ENCODE peak calls at places on chromosomes 2 and 18, in nine cellular contexts. R is astrocyte of the spinal cord, M is PC-9, Q is astrocyte of the cerebellum, Y is IMR-90, P is Calu3, D is psoas muscle, A is ovary, B is PC-3. I is an unnamed sample.

GRCh38 chr18:76168206-76168605 is 326.8 kb downstream of the ZNF516 start:
- DNase-seq in R (no peak), M (no peak), Q (no peak), Y (no peak), P (no peak), D (no peak), A (no peak), B (no peak), I (no peak)

GRCh38 chr2:11155326-11156059 is at the start of gene SLC66A3:
- DNase-seq in R (peak; percentile 90), M (peak; percentile 79), Q (peak; percentile 64), Y (peak; percentile 87), P (no peak), D (no peak), A (no peak), B (peak; percentile 86), I (no peak)

GRCh38 chr2:46276652-46277051 is 20.6 kb upstream of the EPAS1 start:
- DNase-seq in R (no peak), M (no peak), Q (no peak), Y (peak; percentile 20), P (no peak), D (no peak), A (no peak), B (no peak), I (no peak)

GRCh38 chr2:99900589-99900988 is 241.8 kb downstream of the AFF3 start:
- DNase-seq in R (no peak), M (no peak), Q (no peak), Y (no peak), P (no peak), D (no peak), A (no peak), B (no peak), I (no peak)

GRCh38 chr2:24508878-24509277 is 17.8 kb downstream of the NCOA1 start:
- DNase-seq in R (no peak), M (no peak), Q (no peak), Y (no peak), P (no peak), D (no peak), A (no peak), B (no peak), I (no peak)

GRCh38 chr2:178796079-178796677 is 11.0 kb downstream of the TTN start:
- DNase-seq in R (peak; percentile 74), M (peak; percentile 65), Q (peak; percentile 62), Y (peak; percentile 50), P (no peak), D (no peak), A (no peak), B (peak; percentile 82), I (no peak)

GRCh38 chr2:44267269-44268258 is 7.7 kb upstream of the SLC3A1 start:
- DNase-seq in R (no peak), M (peak; percentile 43), Q (peak; percentile 20), Y (no peak), P (no peak), D (no peak), A (no peak), B (peak; percentile 51), I (no peak)

GRCh38 chr2:121309801-121310200 is 24.8 kb upstream of the TFCP2L1 start:
- DNase-seq in R (no peak), M (peak; percentile 79), Q (no peak), Y (no peak), P (no peak), D (no peak), A (no peak), B (no peak), I (no peak)

GRCh38 chr18:27860701-27861107 is 316.2 kb downstream of the CDH2 start:
- DNase-seq in R (peak; percentile 86), M (no peak), Q (peak; percentile 83), Y (peak; percentile 2), P (no peak), D (no peak), A (no peak), B (no peak), I (no peak)

GRCh38 chr2:196409376-196409775 is 230.1 kb upstream of the CCDC150 start:
- DNase-seq in R (peak; percentile 14), M (no peak), Q (no peak), Y (no peak), P (no peak), D (no peak), A (no peak), B (no peak), I (no peak)

GRCh38 chr2:218618102-218618860 is 10.6 kb downstream of the PLCD4 start:
- DNase-seq in R (no peak), M (no peak), Q (no peak), Y (no peak), P (no peak), D (no peak), A (no peak), B (peak; percentile 49), I (no peak)

GRCh38 chr18:25164837-25165791 is 186.9 kb downstream of the ZNF521 start:
- DNase-seq in R (peak; percentile 57), M (no peak), Q (no peak), Y (peak; percentile 84), P (no peak), D (no peak), A (no peak), B (no peak), I (no peak)

GRCh38 chr2:74822771-74823283 is 11.1 kb upstream of the HK2 start:
- DNase-seq in R (no peak), M (no peak), Q (no peak), Y (no peak), P (no peak), D (no peak), A (no peak), B (no peak), I (no peak)

GRCh38 chr2:111099402-111099801 is 21.3 kb upstream of the BCL2L11 start:
- DNase-seq in R (no peak), M (no peak), Q (no peak), Y (no peak), P (no peak), D (no peak), A (no peak), B (no peak), I (no peak)

GRCh38 chr2:111100087-111100764 is 20.5 kb upstream of the BCL2L11 start:
- DNase-seq in R (no peak), M (no peak), Q (no peak), Y (no peak), P (no peak), D (no peak), A (no peak), B (no peak), I (no peak)

GRCh38 chr2:111101592-111101991 is 19.1 kb upstream of the BCL2L11 start:
- DNase-seq in R (no peak), M (no peak), Q (no peak), Y (no peak), P (no peak), D (no peak), A (no peak), B (no peak), I (no peak)

GRCh38 chr2:111102216-111102615 is 18.5 kb upstream of the BCL2L11 start:
- DNase-seq in R (no peak), M (no peak), Q (no peak), Y (no peak), P (no peak), D (no peak), A (no peak), B (no peak), I (no peak)

GRCh38 chr2:111100765-111101162 is 19.9 kb upstream of the BCL2L11 start:
- DNase-seq in R (no peak), M (peak; percentile 82), Q (no peak), Y (no peak), P (no peak), D (no peak), A (no peak), B (peak; percentile 69), I (no peak)
- TF ChIP-seq CTCF in R (no peak), M (peak; percentile 36), Q (no peak), Y (no peak), P (no peak), D (no peak), A (no peak), B (peak; percentile 32), I (no peak)

DNA sequence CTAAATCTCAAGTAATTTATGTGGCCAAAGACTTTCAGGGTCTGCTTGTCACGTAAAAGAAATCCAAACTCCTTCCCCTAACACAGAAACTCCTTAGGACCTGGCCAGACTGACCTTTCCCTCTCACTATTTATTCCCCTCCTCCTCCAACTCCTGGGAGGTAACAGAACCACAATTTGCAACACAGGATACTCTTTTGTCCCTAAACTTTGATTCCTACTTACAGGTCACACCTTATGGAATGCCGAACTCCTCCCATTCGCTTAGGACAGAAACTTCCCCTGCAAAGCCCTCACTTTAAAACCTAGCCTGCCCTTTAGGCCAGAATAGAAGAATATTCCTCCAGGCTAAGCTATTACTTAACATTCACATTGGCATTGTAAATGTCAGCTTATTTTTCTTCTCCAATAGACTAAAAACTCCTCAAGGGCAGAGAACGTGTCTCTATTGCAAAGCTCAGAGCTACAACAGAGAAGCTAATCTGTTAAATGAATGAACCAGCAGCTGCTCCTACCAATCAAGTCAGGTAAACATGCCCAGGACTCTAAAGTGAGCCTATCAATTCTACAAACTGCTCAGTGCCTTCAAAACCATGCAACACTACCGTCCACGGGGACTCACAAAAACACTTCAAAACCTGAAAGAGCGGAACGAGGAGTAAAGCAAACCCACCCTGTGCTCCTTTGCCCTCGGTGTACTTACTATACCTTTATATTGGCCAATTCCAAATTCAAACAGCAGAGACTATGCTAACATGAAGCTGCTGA is 6.1 kb downstream of the INO80D start:
- DNase-seq in R (no peak), M (no peak), Q (no peak), Y (no peak), P (no peak), D (no peak), A (no peak), B (no peak), I (no peak)
- TF ChIP-seq CTCF in R (no peak), M (no peak), Q (no peak), Y (no peak), P (no peak), D (no peak), A (no peak), B (no peak), I (no peak)

GRCh38 chr2:51329512-51329911 is 297.6 kb upstream of the NRXN1 start:
- DNase-seq in R (no peak), M (no peak), Q (no peak), Y (peak; percentile 75), P (no peak), D (no peak), A (no peak), B (no peak), I (no peak)

GRCh38 chr2:51335072-51336058 is 303.4 kb upstream of the NRXN1 start:
- DNase-seq in R (no peak), M (no peak), Q (no peak), Y (no peak), P (no peak), D (no peak), A (no peak), B (peak; percentile 10), I (no peak)
- TF ChIP-seq CTCF in R (no peak), M (no peak), Q (no peak), Y (no peak), P (no peak), D (no peak), A (no peak), B (peak; percentile 37), I (no peak)

DNA sequence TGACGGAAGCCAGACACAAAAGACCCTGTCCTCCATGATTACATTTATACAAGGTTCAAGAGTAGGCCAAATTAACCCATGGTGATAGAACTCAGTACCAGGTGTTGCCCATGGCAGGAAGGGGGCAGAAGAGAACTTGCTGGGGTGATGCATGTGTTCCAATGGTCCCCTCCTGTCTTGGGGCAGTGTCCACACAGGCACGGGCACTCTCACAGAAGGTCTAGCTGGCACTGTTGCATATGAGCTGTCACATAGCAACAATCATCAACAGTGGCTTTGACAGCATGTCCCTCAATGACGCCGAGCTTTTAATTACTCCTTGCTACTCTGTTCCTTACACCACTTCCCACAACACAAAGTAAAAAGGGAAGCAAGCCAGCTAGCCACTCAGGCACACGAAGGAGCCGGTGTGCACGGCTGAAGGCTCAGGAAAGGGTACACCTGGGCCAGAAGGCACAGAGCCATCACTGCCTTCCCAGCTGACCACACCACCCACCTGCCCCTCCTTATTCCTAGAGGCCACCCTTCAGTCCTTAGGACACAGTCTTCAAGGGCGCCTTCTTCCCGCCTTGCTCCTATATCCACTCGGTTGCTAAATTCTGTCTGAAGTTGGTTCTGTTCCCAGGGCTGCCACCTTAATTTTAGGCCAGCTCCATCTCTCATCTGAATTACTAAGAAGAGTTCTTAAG is 28.9 kb downstream of the RPL31 start:
- DNase-seq in R (no peak), M (no peak), Q (no peak), Y (no peak), P (no peak), D (no peak), A (no peak), B (no peak), I (no peak)
- TF ChIP-seq CTCF in R (no peak), M (no peak), Q (no peak), Y (no peak), P (no peak), D (no peak), A (no peak), B (peak; percentile 18), I (no peak)